ENCODE peak calls at places on chromosomes 12 and 14, in seven cellular contexts. Z is vagina, D is transverse colon, E is K562, B is Panc1, C is sigmoid colon, V is breast epithelium. P is an unnamed sample. For H3K9me3, the result is how much of the 10 kb centered on the place peaks cover.

GRCh38 chr12:94954029-94954685 is 49.3 kb downstream of the NDUFA12 start:
- DNase-seq in Z (no peak), D (peak), E (peak), B (no peak), C (no peak), V (no peak), P (no peak)

GRCh38 chr12:89448526-89448925 is 76.1 kb downstream of the GALNT4 start:
- DNase-seq in Z (no peak), D (no peak), E (no peak), B (no peak), C (no peak), V (no peak), P (no peak)

GRCh38 chr12:6044082-6044481 is 80.4 kb downstream of the VWF start:
- DNase-seq in Z (no peak), D (no peak), E (no peak), B (no peak), C (no peak), V (no peak), P (no peak)

GRCh38 chr12:110465024-110465423 is 3.0 kb downstream of the GPN3 start:
- DNase-seq in Z (no peak), D (no peak), E (no peak), B (no peak), C (no peak), V (no peak), P (no peak)

GRCh38 chr12:43288666-43289065 is 263.3 kb downstream of the ADAMTS20 start:
- DNase-seq in Z (no peak), D (no peak), E (no peak), B (no peak), C (no peak), V (no peak), P (no peak)

GRCh38 chr14:57982802-57983201 is 116.9 kb upstream of the SLC35F4 start:
- DNase-seq in Z (no peak), D (no peak), E (no peak), B (no peak), C (no peak), V (no peak), P (no peak)

GRCh38 chr14:91380610-91381371 is 36.8 kb downstream of the CCDC88C start:
- DNase-seq in Z (no peak), D (peak), E (no peak), B (no peak), C (no peak), V (no peak), P (no peak)

GRCh38 chr12:133083345-133083744 is 2.6 kb downstream of the ZNF140 start:
- DNase-seq in Z (no peak), D (no peak), E (no peak), B (no peak), C (no peak), V (no peak), P (no peak)

GRCh38 chr12:76018111-76018510 is 13.5 kb downstream of the PHLDA1 start:
- DNase-seq in Z (no peak), D (no peak), E (no peak), B (no peak), C (no peak), V (no peak), P (peak)

GRCh38 chr14:49418789-49419188 is 167.4 kb downstream of the RPS29 start:
- DNase-seq in Z (no peak), D (no peak), E (no peak), B (no peak), C (no peak), V (no peak), P (no peak)

GRCh38 chr12:111188436-111188835 is 180.5 kb downstream of the PHETA1 start:
- DNase-seq in Z (no peak), D (no peak), E (no peak), B (no peak), C (no peak), V (no peak), P (no peak)

GRCh38 chr14:27688823-27689444 is 1077.7 kb upstream of the FOXG1 start:
- DNase-seq in Z (no peak), D (no peak), E (no peak), B (no peak), C (no peak), V (no peak), P (no peak)

GRCh38 chr12:130713581-130713991 is 2.5 kb downstream of the RIMBP2 start:
- DNase-seq in Z (no peak), D (no peak), E (no peak), B (no peak), C (peak), V (no peak), P (no peak)

GRCh38 chr12:106118-106561 is 39.6 kb downstream of the IQSEC3 start:
- DNase-seq in Z (no peak), D (peak), E (peak), B (no peak), C (peak), V (no peak), P (no peak)

GRCh38 chr12:114473717-114474116 is 67.8 kb upstream of the TBX5 start:
- DNase-seq in Z (no peak), D (no peak), E (no peak), B (no peak), C (no peak), V (no peak), P (no peak)

GRCh38 chr12:105671720-105672119 is 341.2 kb downstream of the C12orf75 start:
- DNase-seq in Z (no peak), D (no peak), E (no peak), B (no peak), C (no peak), V (no peak), P (no peak)

GRCh38 chr12:13135336-13136178 is 32.1 kb upstream of the GSG1 start:
- DNase-seq in Z (no peak), D (no peak), E (peak), B (no peak), C (no peak), V (peak), P (peak)

GRCh38 chr12:64088431-64089349 is 133.4 kb downstream of the KICS2 start:
- DNase-seq in Z (no peak), D (peak), E (no peak), B (peak), C (peak), V (peak), P (peak)

GRCh38 chr14:34502826-34503225 is 36.7 kb downstream of the EAPP start:
- DNase-seq in Z (no peak), D (no peak), E (no peak), B (no peak), C (no peak), V (no peak), P (no peak)

GRCh38 chr14:78254911-78255431 is 84.8 kb downstream of the NRXN3 start:
- DNase-seq in Z (no peak), D (no peak), E (no peak), B (no peak), C (no peak), V (no peak), P (no peak)

GRCh38 chr12:123106640-123107359 is 44.1 kb downstream of the PITPNM2 start:
- DNase-seq in Z (no peak), D (peak), E (peak), B (no peak), C (no peak), V (no peak), P (peak)

GRCh38 chr14:99772371-99773283 is 20.6 kb upstream of the EML1 start:
- DNase-seq in Z (no peak), D (no peak), E (no peak), B (no peak), C (peak), V (no peak), P (no peak)

GRCh38 chr14:95815226-95815690 is 61.4 kb upstream of the TUNAR start:
- DNase-seq in Z (peak), D (no peak), E (no peak), B (no peak), C (no peak), V (no peak), P (no peak)

GRCh38 chr14:33792387-33793368 is 158.2 kb downstream of the EGLN3 start:
- DNase-seq in Z (no peak), D (peak), E (peak), B (peak), C (peak), V (peak), P (peak)

DNA sequence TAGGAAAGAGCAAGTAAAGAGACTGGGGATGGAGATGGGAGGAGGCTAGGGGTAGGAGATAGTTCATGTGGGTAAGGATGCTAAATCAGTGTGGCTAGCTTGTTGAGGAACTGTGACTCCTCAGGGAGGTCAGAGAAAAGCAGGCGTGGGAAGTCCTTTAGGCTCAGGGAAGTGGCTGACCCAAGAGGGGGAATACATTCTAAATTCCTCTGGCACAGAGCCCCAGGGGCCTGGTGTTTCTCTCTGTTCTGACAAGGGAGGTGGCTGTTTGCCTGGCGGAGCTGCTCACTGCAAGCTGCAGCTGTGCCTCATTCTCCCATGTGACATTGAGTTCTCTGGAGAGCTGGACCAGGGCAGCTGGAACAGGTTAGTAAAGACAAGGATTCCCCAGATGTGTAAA is 152.2 kb upstream of the SLC38A2 start:
- DNase-seq in Z (no peak), D (peak), E (no peak), B (no peak), C (peak), V (peak), P (peak)
- TF ChIP-seq POLR2AphosphoS5 in Z (peak), D (peak), E (no peak), B (no peak), C (peak), V (peak), P (peak)

DNA sequence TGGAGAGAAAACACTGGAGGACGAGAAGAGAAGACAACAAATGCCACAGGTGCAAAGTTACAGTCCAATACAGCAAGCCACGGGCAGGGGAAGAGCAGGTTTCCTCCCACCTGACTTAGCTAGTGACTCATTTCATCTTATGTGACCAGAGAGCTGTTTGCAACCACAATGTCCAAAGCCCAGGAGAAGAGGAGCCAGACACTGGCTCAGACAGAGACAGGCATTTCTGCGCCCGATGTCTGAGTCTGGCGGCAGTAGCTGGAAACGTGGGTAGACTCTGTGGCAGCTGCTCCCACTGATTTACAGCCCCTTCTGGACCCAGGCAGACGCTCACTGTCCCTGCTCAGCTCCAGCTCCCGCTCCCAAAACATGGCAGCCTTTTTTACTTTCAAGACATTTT is 60.0 kb downstream of the CHGA start:
- DNase-seq in Z (no peak), D (no peak), E (no peak), B (no peak), C (no peak), V (no peak), P (no peak)
- H3K9me3 ChIP-seq in Z (under half), D (under half), E (under half), B (under half), C (under half), V (under half), P (under half)

GRCh38 chr14:84064756-84065155 is 1465.2 kb upstream of the FLRT2 start:
- DNase-seq in Z (no peak), D (no peak), E (no peak), B (no peak), C (no peak), V (no peak), P (no peak)
- TF ChIP-seq POLR2AphosphoS5 in Z (no peak), D (no peak), E (no peak), B (no peak), C (no peak), V (no peak), P (no peak)

DNA sequence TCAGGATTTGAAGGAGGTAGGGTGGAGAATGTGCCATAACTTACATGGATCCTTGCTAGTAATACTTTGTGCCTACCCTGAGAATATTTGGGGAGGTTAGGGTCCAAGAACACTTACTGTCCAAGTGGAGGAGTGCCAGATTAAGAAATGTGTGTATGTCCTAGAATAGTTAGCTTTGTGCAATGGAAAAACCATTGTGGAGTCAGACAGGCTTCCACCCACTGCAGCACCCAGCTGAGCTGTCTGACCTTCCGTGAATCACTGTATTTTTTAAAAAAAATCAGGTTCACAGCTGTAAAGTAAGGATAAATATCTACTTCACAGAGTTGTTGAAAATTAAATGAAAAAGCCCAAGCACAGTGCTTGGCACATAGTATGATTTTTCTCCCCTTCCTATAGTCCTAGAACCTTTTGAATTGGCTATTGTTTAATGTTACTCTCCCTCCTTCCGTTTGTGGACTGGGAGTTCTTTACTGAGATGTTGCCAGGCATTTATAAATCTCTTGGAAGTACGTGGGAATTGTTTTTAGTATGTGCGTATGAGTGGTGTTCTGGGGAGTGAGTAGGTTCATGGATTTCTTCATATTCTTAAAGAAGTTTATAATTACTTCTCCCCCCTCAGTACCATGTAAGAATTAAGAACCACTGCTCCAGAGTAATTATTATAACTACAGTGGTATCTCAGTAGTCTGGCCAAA is 9.2 kb downstream of the RAB21 start:
- DNase-seq in Z (no peak), D (no peak), E (no peak), B (no peak), C (no peak), V (no peak), P (no peak)
- H3K9me3 ChIP-seq in Z (under half), D (under half), E (under half), B (half or more), C (under half), V (under half), P (under half)